ENCODE peak calls at places on chromosomes 11 and 22, in ten cellular contexts. One of them, this sample, is unnamed.

GRCh38 chr11:126467471-126467870 is 112.0 kb downstream of the ST3GAL4 start:
- DNase-seq in upper lobe of left lung: no peak
- DNase-seq in posterior cingulate gyrus: no peak
- DNase-seq in glutamatergic neuron: no peak
- DNase-seq in activated CD4-positive, CD25-positive, alpha-beta regulatory T cell treated with anti-CD3 and anti-CD28 coated beads, Interleukin-2, amount 50 U/mL, for 16 hours: no peak
- DNase-seq in GOT3: no peak
- DNase-seq in heart right ventricle: no peak
- DNase-seq in T-cell: no peak
- DNase-seq in activated T-cell treated with anti-CD3 and anti-CD28 coated beads for 1 hour: no peak
- DNase-seq in HEK293T: no peak
- DNase-seq in this sample: no peak

GRCh38 chr11:8105133-8105532 is 24.1 kb downstream of the TUB start:
- DNase-seq in posterior cingulate gyrus: no peak
- DNase-seq in heart right ventricle: no peak
- DNase-seq in GOT3: no peak
- DNase-seq in activated CD4-positive, CD25-positive, alpha-beta regulatory T cell treated with anti-CD3 and anti-CD28 coated beads, Interleukin-2, amount 50 U/mL, for 16 hours: no peak
- DNase-seq in HEK293T: no peak
- DNase-seq in glutamatergic neuron: no peak
- DNase-seq in T-cell: no peak
- DNase-seq in activated T-cell treated with anti-CD3 and anti-CD28 coated beads for 1 hour: no peak
- DNase-seq in upper lobe of left lung: no peak
- DNase-seq in this sample: no peak

GRCh38 chr11:102518296-102519094 is 12.1 kb downstream of the MMP7 start:
- DNase-seq in posterior cingulate gyrus: no peak
- DNase-seq in activated CD4-positive, CD25-positive, alpha-beta regulatory T cell treated with anti-CD3 and anti-CD28 coated beads, Interleukin-2, amount 50 U/mL, for 16 hours: no peak
- DNase-seq in GOT3: no peak
- DNase-seq in glutamatergic neuron: no peak
- DNase-seq in activated T-cell treated with anti-CD3 and anti-CD28 coated beads for 1 hour: no peak
- DNase-seq in T-cell: no peak
- DNase-seq in heart right ventricle: no peak
- DNase-seq in upper lobe of left lung: no peak
- DNase-seq in HEK293T: no peak
- DNase-seq in this sample: no peak

GRCh38 chr22:28246392-28246791 is 327.3 kb upstream of the PITPNB start:
- DNase-seq in activated T-cell treated with anti-CD3 and anti-CD28 coated beads for 1 hour: no peak
- DNase-seq in glutamatergic neuron: no peak
- DNase-seq in HEK293T: no peak
- DNase-seq in T-cell: no peak
- DNase-seq in heart right ventricle: no peak
- DNase-seq in activated CD4-positive, CD25-positive, alpha-beta regulatory T cell treated with anti-CD3 and anti-CD28 coated beads, Interleukin-2, amount 50 U/mL, for 16 hours: no peak
- DNase-seq in GOT3: no peak
- DNase-seq in posterior cingulate gyrus: no peak
- DNase-seq in upper lobe of left lung: no peak
- DNase-seq in this sample: no peak

GRCh38 chr11:93623179-93623578 is 38.3 kb upstream of the CEP295 start:
- DNase-seq in activated T-cell treated with anti-CD3 and anti-CD28 coated beads for 1 hour: no peak
- DNase-seq in posterior cingulate gyrus: no peak
- DNase-seq in heart right ventricle: no peak
- DNase-seq in HEK293T: no peak
- DNase-seq in upper lobe of left lung: no peak
- DNase-seq in GOT3: no peak
- DNase-seq in T-cell: no peak
- DNase-seq in activated CD4-positive, CD25-positive, alpha-beta regulatory T cell treated with anti-CD3 and anti-CD28 coated beads, Interleukin-2, amount 50 U/mL, for 16 hours: no peak
- DNase-seq in glutamatergic neuron: peak
- DNase-seq in this sample: no peak

GRCh38 chr11:91366816-91367215 is 857.8 kb upstream of the FAT3 start:
- DNase-seq in heart right ventricle: no peak
- DNase-seq in activated CD4-positive, CD25-positive, alpha-beta regulatory T cell treated with anti-CD3 and anti-CD28 coated beads, Interleukin-2, amount 50 U/mL, for 16 hours: no peak
- DNase-seq in activated T-cell treated with anti-CD3 and anti-CD28 coated beads for 1 hour: no peak
- DNase-seq in GOT3: no peak
- DNase-seq in upper lobe of left lung: no peak
- DNase-seq in T-cell: no peak
- DNase-seq in glutamatergic neuron: no peak
- DNase-seq in HEK293T: no peak
- DNase-seq in posterior cingulate gyrus: no peak
- DNase-seq in this sample: no peak

GRCh38 chr22:44583854-44584253 is 85.8 kb upstream of the RTL6 start:
- DNase-seq in posterior cingulate gyrus: peak
- DNase-seq in glutamatergic neuron: no peak
- DNase-seq in activated T-cell treated with anti-CD3 and anti-CD28 coated beads for 1 hour: no peak
- DNase-seq in activated CD4-positive, CD25-positive, alpha-beta regulatory T cell treated with anti-CD3 and anti-CD28 coated beads, Interleukin-2, amount 50 U/mL, for 16 hours: no peak
- DNase-seq in T-cell: no peak
- DNase-seq in heart right ventricle: no peak
- DNase-seq in HEK293T: no peak
- DNase-seq in upper lobe of left lung: peak
- DNase-seq in GOT3: no peak
- DNase-seq in this sample: no peak

GRCh38 chr11:113613619-113614018 is 92.5 kb downstream of the TMPRSS5 start:
- DNase-seq in T-cell: no peak
- DNase-seq in heart right ventricle: no peak
- DNase-seq in upper lobe of left lung: no peak
- DNase-seq in activated CD4-positive, CD25-positive, alpha-beta regulatory T cell treated with anti-CD3 and anti-CD28 coated beads, Interleukin-2, amount 50 U/mL, for 16 hours: no peak
- DNase-seq in glutamatergic neuron: no peak
- DNase-seq in HEK293T: no peak
- DNase-seq in activated T-cell treated with anti-CD3 and anti-CD28 coated beads for 1 hour: no peak
- DNase-seq in GOT3: no peak
- DNase-seq in posterior cingulate gyrus: no peak
- DNase-seq in this sample: no peak

GRCh38 chr22:23437779-23438178 is 142.3 kb downstream of the IGLL1 start:
- DNase-seq in T-cell: no peak
- DNase-seq in activated CD4-positive, CD25-positive, alpha-beta regulatory T cell treated with anti-CD3 and anti-CD28 coated beads, Interleukin-2, amount 50 U/mL, for 16 hours: no peak
- DNase-seq in posterior cingulate gyrus: no peak
- DNase-seq in upper lobe of left lung: no peak
- DNase-seq in glutamatergic neuron: no peak
- DNase-seq in HEK293T: no peak
- DNase-seq in heart right ventricle: no peak
- DNase-seq in GOT3: no peak
- DNase-seq in activated T-cell treated with anti-CD3 and anti-CD28 coated beads for 1 hour: no peak
- DNase-seq in this sample: no peak

GRCh38 chr22:45880732-45881523 is 96.0 kb downstream of the WNT7B start:
- DNase-seq in heart right ventricle: no peak
- DNase-seq in T-cell: no peak
- DNase-seq in upper lobe of left lung: no peak
- DNase-seq in GOT3: no peak
- DNase-seq in activated CD4-positive, CD25-positive, alpha-beta regulatory T cell treated with anti-CD3 and anti-CD28 coated beads, Interleukin-2, amount 50 U/mL, for 16 hours: no peak
- DNase-seq in posterior cingulate gyrus: peak
- DNase-seq in activated T-cell treated with anti-CD3 and anti-CD28 coated beads for 1 hour: no peak
- DNase-seq in HEK293T: no peak
- DNase-seq in glutamatergic neuron: no peak
- DNase-seq in this sample: no peak

GRCh38 chr22:43972931-43973330 is 17.7 kb downstream of the SAMM50 start:
- DNase-seq in HEK293T: no peak
- DNase-seq in heart right ventricle: no peak
- DNase-seq in posterior cingulate gyrus: no peak
- DNase-seq in activated CD4-positive, CD25-positive, alpha-beta regulatory T cell treated with anti-CD3 and anti-CD28 coated beads, Interleukin-2, amount 50 U/mL, for 16 hours: no peak
- DNase-seq in T-cell: no peak
- DNase-seq in glutamatergic neuron: no peak
- DNase-seq in activated T-cell treated with anti-CD3 and anti-CD28 coated beads for 1 hour: no peak
- DNase-seq in GOT3: no peak
- DNase-seq in upper lobe of left lung: no peak
- DNase-seq in this sample: no peak

GRCh38 chr11:43316451-43316850 is 4.7 kb downstream of the API5 start:
- DNase-seq in heart right ventricle: no peak
- DNase-seq in glutamatergic neuron: no peak
- DNase-seq in T-cell: no peak
- DNase-seq in posterior cingulate gyrus: no peak
- DNase-seq in HEK293T: no peak
- DNase-seq in GOT3: no peak
- DNase-seq in activated CD4-positive, CD25-positive, alpha-beta regulatory T cell treated with anti-CD3 and anti-CD28 coated beads, Interleukin-2, amount 50 U/mL, for 16 hours: no peak
- DNase-seq in activated T-cell treated with anti-CD3 and anti-CD28 coated beads for 1 hour: no peak
- DNase-seq in upper lobe of left lung: no peak
- DNase-seq in this sample: no peak

GRCh38 chr11:100923555-100923954 is 206.1 kb downstream of the PGR start:
- DNase-seq in HEK293T: no peak
- DNase-seq in activated T-cell treated with anti-CD3 and anti-CD28 coated beads for 1 hour: no peak
- DNase-seq in GOT3: no peak
- DNase-seq in activated CD4-positive, CD25-positive, alpha-beta regulatory T cell treated with anti-CD3 and anti-CD28 coated beads, Interleukin-2, amount 50 U/mL, for 16 hours: no peak
- DNase-seq in posterior cingulate gyrus: no peak
- DNase-seq in glutamatergic neuron: no peak
- DNase-seq in heart right ventricle: no peak
- DNase-seq in T-cell: no peak
- DNase-seq in upper lobe of left lung: no peak
- DNase-seq in this sample: no peak

GRCh38 chr11:35047179-35047578 is 91.8 kb upstream of the CD44 start:
- DNase-seq in activated CD4-positive, CD25-positive, alpha-beta regulatory T cell treated with anti-CD3 and anti-CD28 coated beads, Interleukin-2, amount 50 U/mL, for 16 hours: no peak
- DNase-seq in posterior cingulate gyrus: no peak
- DNase-seq in GOT3: no peak
- DNase-seq in T-cell: peak
- DNase-seq in HEK293T: no peak
- DNase-seq in activated T-cell treated with anti-CD3 and anti-CD28 coated beads for 1 hour: peak
- DNase-seq in upper lobe of left lung: no peak
- DNase-seq in glutamatergic neuron: no peak
- DNase-seq in heart right ventricle: no peak
- DNase-seq in this sample: no peak

GRCh38 chr11:78795862-78796261 is 221.2 kb upstream of the NARS2 start:
- DNase-seq in posterior cingulate gyrus: no peak
- DNase-seq in upper lobe of left lung: peak
- DNase-seq in GOT3: no peak
- DNase-seq in activated CD4-positive, CD25-positive, alpha-beta regulatory T cell treated with anti-CD3 and anti-CD28 coated beads, Interleukin-2, amount 50 U/mL, for 16 hours: no peak
- DNase-seq in HEK293T: no peak
- DNase-seq in activated T-cell treated with anti-CD3 and anti-CD28 coated beads for 1 hour: no peak
- DNase-seq in T-cell: no peak
- DNase-seq in heart right ventricle: no peak
- DNase-seq in glutamatergic neuron: no peak
- DNase-seq in this sample: no peak

GRCh38 chr11:16511109-16511806 is 154.9 kb upstream of the SOX6 start:
- DNase-seq in glutamatergic neuron: no peak
- DNase-seq in GOT3: no peak
- DNase-seq in activated CD4-positive, CD25-positive, alpha-beta regulatory T cell treated with anti-CD3 and anti-CD28 coated beads, Interleukin-2, amount 50 U/mL, for 16 hours: no peak
- DNase-seq in upper lobe of left lung: no peak
- DNase-seq in T-cell: no peak
- DNase-seq in posterior cingulate gyrus: no peak
- DNase-seq in activated T-cell treated with anti-CD3 and anti-CD28 coated beads for 1 hour: no peak
- DNase-seq in heart right ventricle: no peak
- DNase-seq in HEK293T: no peak
- DNase-seq in this sample: no peak

GRCh38 chr22:35140879-35141745 is 75.2 kb downstream of the ISX start:
- DNase-seq in GOT3: no peak
- DNase-seq in upper lobe of left lung: no peak
- DNase-seq in T-cell: no peak
- DNase-seq in heart right ventricle: no peak
- DNase-seq in glutamatergic neuron: no peak
- DNase-seq in HEK293T: no peak
- DNase-seq in posterior cingulate gyrus: no peak
- DNase-seq in activated T-cell treated with anti-CD3 and anti-CD28 coated beads for 1 hour: no peak
- DNase-seq in activated CD4-positive, CD25-positive, alpha-beta regulatory T cell treated with anti-CD3 and anti-CD28 coated beads, Interleukin-2, amount 50 U/mL, for 16 hours: no peak
- DNase-seq in this sample: no peak

This sample was measured in SK-N-MC.